ENCODE peak calls at places on chromosomes 2 and 18, in six cellular contexts. One of them, this sample, is unnamed.
A peak's percentile ranks its signal among the peaks of the same experiment; 100 is the strongest.

GRCh38 chr2:157986761-157987160 is 110.6 kb upstream of the ACVR1 start:
- DNase-seq in Peyer's patch: no peak
- DNase-seq in GM12878: no peak
- DNase-seq in transverse colon: no peak
- DNase-seq in left ventricle myocardium inferior: no peak
- DNase-seq in HL-60: no peak
- DNase-seq in this sample: no peak

GRCh38 chr2:122307772-122308171 is 552.3 kb downstream of the TSN start:
- DNase-seq in GM12878: no peak
- DNase-seq in left ventricle myocardium inferior: no peak
- DNase-seq in HL-60: no peak
- DNase-seq in transverse colon: no peak
- DNase-seq in Peyer's patch: no peak
- DNase-seq in this sample: no peak

GRCh38 chr2:234671716-234672115 is 174.8 kb upstream of the ARL4C start:
- DNase-seq in transverse colon: no peak
- DNase-seq in GM12878: no peak
- DNase-seq in Peyer's patch: no peak
- DNase-seq in left ventricle myocardium inferior: no peak
- DNase-seq in HL-60: no peak
- DNase-seq in this sample: no peak

GRCh38 chr2:241843321-241844065 is 15.2 kb downstream of the PDCD1 start:
- DNase-seq in transverse colon: no peak
- DNase-seq in GM12878: no peak
- DNase-seq in left ventricle myocardium inferior: no peak
- DNase-seq in Peyer's patch: no peak
- DNase-seq in HL-60: no peak
- DNase-seq in this sample: no peak

GRCh38 chr18:43847164-43848091 is 570.1 kb upstream of the SYT4 start:
- DNase-seq in Peyer's patch: no peak
- DNase-seq in HL-60: no peak
- DNase-seq in left ventricle myocardium inferior: no peak
- DNase-seq in transverse colon: no peak
- DNase-seq in GM12878: no peak
- DNase-seq in this sample: no peak

GRCh38 chr2:29900971-29901633 is 20.3 kb downstream of the ALK start:
- DNase-seq in left ventricle myocardium inferior: no peak
- DNase-seq in Peyer's patch: no peak
- DNase-seq in HL-60: no peak
- DNase-seq in GM12878: no peak
- DNase-seq in transverse colon: no peak
- DNase-seq in this sample: no peak

GRCh38 chr2:71799013-71799575 is 345.7 kb downstream of the DYSF start:
- DNase-seq in transverse colon: no peak
- DNase-seq in HL-60: no peak
- DNase-seq in Peyer's patch: no peak
- DNase-seq in GM12878: no peak
- DNase-seq in left ventricle myocardium inferior: no peak
- DNase-seq in this sample: no peak

GRCh38 chr2:157052685-157053224 is 204.8 kb upstream of the GALNT5 start:
- DNase-seq in GM12878: no peak
- DNase-seq in transverse colon: no peak
- DNase-seq in HL-60: no peak
- DNase-seq in Peyer's patch: no peak
- DNase-seq in left ventricle myocardium inferior: no peak
- DNase-seq in this sample: no peak

GRCh38 chr2:38650717-38651116 is 15.2 kb upstream of the GALM start:
- DNase-seq in left ventricle myocardium inferior: no peak
- DNase-seq in HL-60: no peak
- DNase-seq in Peyer's patch: no peak
- DNase-seq in GM12878: no peak
- DNase-seq in transverse colon: no peak
- DNase-seq in this sample: no peak

GRCh38 chr2:74516070-74516633 is 1.9 kb downstream of the TLX2 start:
- DNase-seq in HL-60: no peak
- DNase-seq in Peyer's patch: peak; percentile 65
- DNase-seq in transverse colon: peak; percentile 60
- DNase-seq in left ventricle myocardium inferior: peak; percentile 75
- DNase-seq in GM12878: no peak
- DNase-seq in this sample: no peak

DNA sequence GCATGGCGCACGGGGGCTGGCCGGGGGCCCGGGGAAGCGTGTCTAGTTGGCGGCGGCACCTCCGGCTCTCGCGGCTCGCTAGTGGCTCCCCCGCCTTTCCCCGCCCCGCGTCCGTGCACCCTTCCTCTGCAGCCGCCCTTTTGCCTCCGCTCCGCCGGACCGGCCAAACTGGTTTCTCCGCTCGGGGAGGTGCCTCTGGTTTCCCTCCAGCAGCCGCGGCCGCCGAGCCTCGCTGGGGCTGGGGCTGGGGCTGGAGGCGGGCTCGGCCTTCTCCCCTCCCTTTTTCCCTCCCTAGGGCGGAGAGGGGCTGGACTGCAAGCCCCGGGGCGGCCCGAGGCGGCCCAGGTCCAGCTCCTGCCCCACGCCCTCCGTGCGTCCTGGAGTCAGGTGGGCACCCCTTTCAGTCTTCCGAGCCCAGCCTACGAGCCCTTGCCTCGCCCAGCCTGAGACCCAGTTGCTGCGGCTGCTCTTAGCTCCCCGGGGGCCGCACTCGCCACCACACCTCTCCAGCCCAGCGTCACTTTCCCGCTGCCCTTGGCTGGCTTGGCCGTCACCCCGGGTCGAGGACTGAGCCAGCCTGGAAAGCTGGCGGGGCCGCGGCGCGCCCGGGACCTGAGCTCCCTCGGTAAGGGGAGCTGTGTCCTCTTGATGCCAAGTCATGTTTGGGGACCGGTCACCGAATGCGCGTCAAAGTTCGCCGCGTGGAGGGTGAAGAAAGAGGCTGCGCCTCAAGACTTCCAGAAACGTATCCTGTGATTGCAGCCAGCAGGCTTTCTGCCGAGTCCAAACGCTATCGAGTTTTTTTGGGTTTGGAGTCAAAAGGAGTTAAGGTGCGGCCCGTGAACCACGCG is at the start of gene ATP8B1:
- DNase-seq in transverse colon: peak; percentile 96
- DNase-seq in HL-60: no peak
- DNase-seq in Peyer's patch: no peak
- DNase-seq in left ventricle myocardium inferior: peak; percentile 82
- DNase-seq in GM12878: no peak
- DNase-seq in this sample: no peak
- H3K27me3 ChIP-seq in transverse colon: peaks cover 33% of the 10 kb centered on the region
- H3K27me3 ChIP-seq in HL-60: peaks cover 54% of the 10 kb centered on the region
- H3K27me3 ChIP-seq in Peyer's patch: no peaks in the 10 kb centered on the region
- H3K27me3 ChIP-seq in left ventricle myocardium inferior: no peaks in the 10 kb centered on the region
- H3K27me3 ChIP-seq in GM12878: peaks cover 15% of the 10 kb centered on the region
- H3K27me3 ChIP-seq in this sample: peaks cover 70% of the 10 kb centered on the region

DNA sequence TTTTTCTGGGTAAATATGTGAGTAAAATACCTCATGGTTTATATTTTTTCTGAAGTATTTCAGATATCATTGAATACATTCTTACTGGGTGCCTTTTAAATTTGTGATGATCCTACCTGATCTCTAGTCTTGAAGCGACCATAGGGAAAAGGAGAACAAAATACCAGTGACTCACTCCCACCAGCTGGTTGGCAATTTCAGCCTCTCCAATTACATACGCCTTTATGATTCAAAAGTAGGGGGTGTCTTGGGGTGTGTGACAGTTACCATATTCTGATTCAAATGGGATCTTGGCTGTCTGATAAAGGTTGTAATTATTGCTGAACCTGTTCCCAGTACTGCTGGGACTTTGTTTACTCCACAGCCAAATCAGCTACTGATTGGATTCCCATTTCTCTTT is 175.9 kb upstream of the NXPH2 start:
- DNase-seq in HL-60: no peak
- DNase-seq in Peyer's patch: no peak
- DNase-seq in GM12878: no peak
- DNase-seq in left ventricle myocardium inferior: no peak
- DNase-seq in transverse colon: no peak
- DNase-seq in this sample: no peak
- H3K27me3 ChIP-seq in HL-60: no peaks in the 10 kb centered on the region
- H3K27me3 ChIP-seq in Peyer's patch: no peaks in the 10 kb centered on the region
- H3K27me3 ChIP-seq in GM12878: no peaks in the 10 kb centered on the region
- H3K27me3 ChIP-seq in left ventricle myocardium inferior: no peaks in the 10 kb centered on the region
- H3K27me3 ChIP-seq in transverse colon: no peaks in the 10 kb centered on the region
- H3K27me3 ChIP-seq in this sample: no peaks in the 10 kb centered on the region

DNA sequence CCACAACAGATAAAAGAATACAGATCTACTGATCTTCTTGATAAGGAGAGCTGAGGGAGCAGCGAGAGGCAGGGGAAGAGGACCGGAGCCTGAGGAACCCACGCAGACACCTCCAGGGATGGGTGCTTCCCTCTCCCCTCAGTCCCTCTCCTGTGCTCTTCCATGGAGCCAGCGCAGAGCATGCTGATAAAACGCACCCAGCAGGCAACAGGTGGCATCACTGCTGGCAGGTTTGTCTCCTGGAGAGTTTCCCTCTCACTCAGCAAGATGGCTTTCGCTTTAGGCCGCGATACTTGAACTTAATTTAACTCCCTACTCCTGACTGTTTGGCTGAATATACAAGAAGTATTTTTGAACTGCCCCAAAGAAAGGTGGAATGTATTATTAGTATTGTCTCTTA is 163.0 kb upstream of the REV1 start:
- DNase-seq in transverse colon: no peak
- DNase-seq in GM12878: no peak
- DNase-seq in left ventricle myocardium inferior: no peak
- DNase-seq in HL-60: no peak
- DNase-seq in Peyer's patch: no peak
- DNase-seq in this sample: no peak
- H3K27me3 ChIP-seq in transverse colon: no peaks in the 10 kb centered on the region
- H3K27me3 ChIP-seq in GM12878: no peaks in the 10 kb centered on the region
- H3K27me3 ChIP-seq in left ventricle myocardium inferior: no peaks in the 10 kb centered on the region
- H3K27me3 ChIP-seq in HL-60: no peaks in the 10 kb centered on the region
- H3K27me3 ChIP-seq in Peyer's patch: no peaks in the 10 kb centered on the region
- H3K27me3 ChIP-seq in this sample: no peaks in the 10 kb centered on the region

DNA sequence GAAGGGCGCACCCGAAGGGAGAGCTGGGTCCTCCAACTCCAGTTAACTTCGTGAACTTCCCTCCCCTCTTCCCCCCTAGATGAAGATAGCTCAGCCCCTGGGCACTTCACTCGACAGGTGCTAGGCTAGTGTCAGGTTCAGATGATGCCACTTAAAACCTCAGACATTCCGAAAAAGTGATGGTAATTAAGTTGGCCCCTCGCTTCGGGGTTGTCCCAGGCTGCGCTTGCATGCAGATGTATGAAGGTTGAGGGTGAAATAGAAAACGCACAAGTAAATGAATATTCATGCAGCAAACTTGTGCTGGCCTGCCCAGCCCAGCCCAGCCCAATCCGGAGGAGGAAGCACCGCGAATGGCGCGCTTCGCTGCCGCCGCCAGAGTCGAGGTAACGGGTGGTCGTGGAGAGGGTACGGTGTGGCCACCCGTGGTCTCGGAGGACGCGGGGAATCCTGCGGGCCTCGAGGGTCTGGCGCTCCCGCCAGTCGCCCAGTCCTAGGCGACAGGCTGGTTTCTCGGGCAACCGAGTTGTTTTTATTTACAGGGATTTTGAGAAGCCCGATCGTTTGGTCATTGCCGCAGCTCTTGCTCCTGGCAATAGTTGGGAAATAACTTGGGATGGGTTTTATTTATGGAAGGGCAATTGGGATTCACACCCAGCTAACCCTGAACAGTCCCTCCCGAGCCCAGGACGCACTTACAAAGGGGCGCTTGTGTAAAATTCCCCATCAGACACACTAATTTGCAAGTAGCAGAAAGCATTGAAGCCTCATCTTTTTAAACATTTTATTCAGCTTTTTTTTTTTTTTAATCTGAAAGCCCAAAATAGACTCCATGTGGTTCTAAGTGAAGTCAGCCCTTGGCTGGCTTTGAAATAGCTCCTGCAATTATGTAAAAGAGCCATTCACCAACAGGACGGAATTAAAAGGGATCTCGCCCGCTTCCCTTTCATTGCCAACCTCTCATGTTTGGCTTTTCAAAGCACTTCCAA is 3.3 kb upstream of the GBX2 start:
- DNase-seq in transverse colon: no peak
- DNase-seq in GM12878: no peak
- DNase-seq in HL-60: no peak
- DNase-seq in Peyer's patch: no peak
- DNase-seq in left ventricle myocardium inferior: no peak
- DNase-seq in this sample: no peak
- H3K27me3 ChIP-seq in transverse colon: peaks cover 100% of the 10 kb centered on the region
- H3K27me3 ChIP-seq in GM12878: peaks cover 4% of the 10 kb centered on the region
- H3K27me3 ChIP-seq in HL-60: peaks cover 54% of the 10 kb centered on the region
- H3K27me3 ChIP-seq in Peyer's patch: peaks cover 77% of the 10 kb centered on the region
- H3K27me3 ChIP-seq in left ventricle myocardium inferior: peaks cover 100% of the 10 kb centered on the region
- H3K27me3 ChIP-seq in this sample: peaks cover 92% of the 10 kb centered on the region

GRCh38 chr2:120472031-120472430 is 126.1 kb downstream of the INHBB start:
- DNase-seq in GM12878: no peak
- DNase-seq in left ventricle myocardium inferior: no peak
- DNase-seq in Peyer's patch: no peak
- DNase-seq in HL-60: no peak
- DNase-seq in transverse colon: no peak
- DNase-seq in this sample: no peak

GRCh38 chr2:120471166-120471565 is 125.2 kb downstream of the INHBB start:
- DNase-seq in left ventricle myocardium inferior: no peak
- DNase-seq in transverse colon: no peak
- DNase-seq in Peyer's patch: no peak
- DNase-seq in GM12878: no peak
- DNase-seq in HL-60: no peak
- DNase-seq in this sample: no peak

GRCh38 chr2:120469486-120469885 is 123.5 kb downstream of the INHBB start:
- DNase-seq in left ventricle myocardium inferior: no peak
- DNase-seq in GM12878: no peak
- DNase-seq in HL-60: no peak
- DNase-seq in transverse colon: no peak
- DNase-seq in Peyer's patch: no peak
- DNase-seq in this sample: no peak

GRCh38 chr2:120470041-120470716 is 124.2 kb downstream of the INHBB start:
- DNase-seq in transverse colon: peak; percentile 56
- DNase-seq in Peyer's patch: peak; percentile 17
- DNase-seq in GM12878: no peak
- DNase-seq in left ventricle myocardium inferior: peak; percentile 72
- DNase-seq in HL-60: peak; percentile 73
- DNase-seq in this sample: no peak

GRCh38 chr2:120470717-120471060 is 124.8 kb downstream of the INHBB start:
- DNase-seq in Peyer's patch: no peak
- DNase-seq in left ventricle myocardium inferior: no peak
- DNase-seq in transverse colon: no peak
- DNase-seq in HL-60: no peak
- DNase-seq in GM12878: no peak
- DNase-seq in this sample: no peak
- H3K27me3 ChIP-seq in Peyer's patch: no peaks in the 10 kb centered on the region
- H3K27me3 ChIP-seq in left ventricle myocardium inferior: no peaks in the 10 kb centered on the region
- H3K27me3 ChIP-seq in transverse colon: no peaks in the 10 kb centered on the region
- H3K27me3 ChIP-seq in HL-60: no peaks in the 10 kb centered on the region
- H3K27me3 ChIP-seq in GM12878: peaks cover 2% of the 10 kb centered on the region
- H3K27me3 ChIP-seq in this sample: peaks cover 95% of the 10 kb centered on the region

This sample was measured in NT2/D1.